ENCODE peak calls at places on chromosomes 4 and X, in six cellular contexts. One of them, this sample, is unnamed.

GRCh38 chrX:41377624-41378023 is 43.7 kb downstream of the DDX3X start:
- DNase-seq in endothelial cell: no peak
- DNase-seq in B cell: no peak
- DNase-seq in tibial nerve: no peak
- DNase-seq in tibial artery: no peak
- DNase-seq in right lobe of liver: no peak
- DNase-seq in this sample: peak; percentile 63

GRCh38 chr4:99144070-99144469 is at the start of gene ADH4:
- DNase-seq in endothelial cell: no peak
- DNase-seq in B cell: no peak
- DNase-seq in tibial nerve: no peak
- DNase-seq in tibial artery: no peak
- DNase-seq in right lobe of liver: peak; percentile 36
- DNase-seq in this sample: no peak

GRCh38 chrX:149521438-149521837 is 16.3 kb upstream of the IDS start:
- DNase-seq in endothelial cell: no peak
- DNase-seq in B cell: no peak
- DNase-seq in tibial nerve: no peak
- DNase-seq in tibial artery: no peak
- DNase-seq in right lobe of liver: no peak
- DNase-seq in this sample: no peak

GRCh38 chrX:97397371-97397770 is 513.7 kb downstream of the RPA4 start:
- DNase-seq in endothelial cell: no peak
- DNase-seq in B cell: no peak
- DNase-seq in tibial nerve: no peak
- DNase-seq in tibial artery: no peak
- DNase-seq in right lobe of liver: no peak
- DNase-seq in this sample: no peak

GRCh38 chr4:61723492-61723891 is 523.4 kb downstream of the ADGRL3 start:
- DNase-seq in endothelial cell: no peak
- DNase-seq in B cell: no peak
- DNase-seq in tibial nerve: no peak
- DNase-seq in tibial artery: no peak
- DNase-seq in right lobe of liver: no peak
- DNase-seq in this sample: no peak

GRCh38 chr4:52876063-52876462 is 13.9 kb downstream of the RASL11B start:
- DNase-seq in endothelial cell: no peak
- DNase-seq in B cell: no peak
- DNase-seq in tibial nerve: no peak
- DNase-seq in tibial artery: no peak
- DNase-seq in right lobe of liver: no peak
- DNase-seq in this sample: no peak

GRCh38 chr4:185471235-185472062 is at the start of gene CCDC110:
- DNase-seq in endothelial cell: peak; percentile 98
- DNase-seq in B cell: peak; percentile 95
- DNase-seq in tibial nerve: peak; percentile 89
- DNase-seq in tibial artery: peak; percentile 92
- DNase-seq in right lobe of liver: peak; percentile 98
- DNase-seq in this sample: peak; percentile 100

GRCh38 chrX:66676413-66676812 is 37.5 kb upstream of the EDA2R start:
- DNase-seq in endothelial cell: no peak
- DNase-seq in B cell: no peak
- DNase-seq in tibial nerve: no peak
- DNase-seq in tibial artery: no peak
- DNase-seq in right lobe of liver: no peak
- DNase-seq in this sample: no peak

GRCh38 chr4:71587995-71588394 is 195.9 kb downstream of the GC start:
- DNase-seq in endothelial cell: no peak
- DNase-seq in B cell: no peak
- DNase-seq in tibial nerve: no peak
- DNase-seq in tibial artery: no peak
- DNase-seq in right lobe of liver: no peak
- DNase-seq in this sample: no peak

GRCh38 chrX:51395807-51396728 is 63.4 kb downstream of the NUDT10 start:
- DNase-seq in endothelial cell: peak; percentile 58
- DNase-seq in B cell: peak; percentile 55
- DNase-seq in tibial nerve: no peak
- DNase-seq in tibial artery: no peak
- DNase-seq in right lobe of liver: peak; percentile 22
- DNase-seq in this sample: no peak

DNA sequence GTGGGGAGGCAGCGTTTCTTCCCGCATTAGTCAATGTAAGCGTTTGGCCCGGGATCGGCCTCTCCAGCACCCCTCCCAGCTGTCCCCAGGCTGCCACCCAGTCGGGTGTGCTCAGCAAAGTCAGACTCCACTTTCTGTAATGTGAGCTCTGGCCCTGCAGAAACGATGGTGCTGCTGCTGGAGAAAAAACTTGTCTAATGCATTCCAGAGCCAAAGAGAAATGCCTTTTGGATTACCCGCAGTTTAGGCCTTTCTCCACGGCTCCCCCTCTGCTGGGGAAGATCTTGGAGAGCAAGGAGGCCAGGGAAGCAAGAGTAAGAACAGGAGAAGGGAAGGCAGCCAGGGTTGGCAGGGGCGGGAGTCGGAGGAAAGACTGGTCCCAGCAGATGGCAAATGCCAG is 55.2 kb downstream of the ELF4 start:
- DNase-seq in endothelial cell: no peak
- DNase-seq in B cell: no peak
- DNase-seq in tibial nerve: no peak
- DNase-seq in tibial artery: peak; percentile 27
- DNase-seq in right lobe of liver: no peak
- DNase-seq in this sample: no peak
- TF ChIP-seq CTCF in endothelial cell: no peak
- TF ChIP-seq CTCF in B cell: no peak
- TF ChIP-seq CTCF in tibial nerve: no peak
- TF ChIP-seq CTCF in tibial artery: no peak
- TF ChIP-seq CTCF in right lobe of liver: no peak
- TF ChIP-seq CTCF in this sample: no peak

GRCh38 chrX:39757971-39758370 is 339.8 kb downstream of the BCOR start:
- DNase-seq in endothelial cell: no peak
- DNase-seq in B cell: no peak
- DNase-seq in tibial nerve: no peak
- DNase-seq in tibial artery: no peak
- DNase-seq in right lobe of liver: no peak
- DNase-seq in this sample: no peak

GRCh38 chrX:39758791-39759525 is 338.8 kb downstream of the BCOR start:
- DNase-seq in endothelial cell: no peak
- DNase-seq in B cell: no peak
- DNase-seq in tibial nerve: no peak
- DNase-seq in tibial artery: no peak
- DNase-seq in right lobe of liver: peak; percentile 59
- DNase-seq in this sample: no peak

GRCh38 chrX:39755152-39756032 is 342.4 kb downstream of the BCOR start:
- DNase-seq in endothelial cell: no peak
- DNase-seq in B cell: no peak
- DNase-seq in tibial nerve: peak; percentile 62
- DNase-seq in tibial artery: peak; percentile 88
- DNase-seq in right lobe of liver: peak; percentile 42
- DNase-seq in this sample: no peak

GRCh38 chrX:39753296-39753996 is 344.3 kb downstream of the BCOR start:
- DNase-seq in endothelial cell: no peak
- DNase-seq in B cell: no peak
- DNase-seq in tibial nerve: no peak
- DNase-seq in tibial artery: no peak
- DNase-seq in right lobe of liver: no peak
- DNase-seq in this sample: no peak

GRCh38 chrX:39756086-39756883 is 341.5 kb downstream of the BCOR start:
- DNase-seq in endothelial cell: no peak
- DNase-seq in B cell: no peak
- DNase-seq in tibial nerve: no peak
- DNase-seq in tibial artery: no peak
- DNase-seq in right lobe of liver: no peak
- DNase-seq in this sample: no peak
- TF ChIP-seq CTCF in endothelial cell: no peak
- TF ChIP-seq CTCF in B cell: no peak
- TF ChIP-seq CTCF in tibial nerve: no peak
- TF ChIP-seq CTCF in tibial artery: no peak
- TF ChIP-seq CTCF in right lobe of liver: no peak
- TF ChIP-seq CTCF in this sample: no peak

GRCh38 chr4:20313237-20314030 is 61.7 kb downstream of the SLIT2 start:
- DNase-seq in endothelial cell: peak; percentile 78
- DNase-seq in B cell: no peak
- DNase-seq in tibial nerve: no peak
- DNase-seq in tibial artery: no peak
- DNase-seq in right lobe of liver: peak; percentile 29
- DNase-seq in this sample: no peak
- TF ChIP-seq CTCF in endothelial cell: peak; percentile 35
- TF ChIP-seq CTCF in B cell: no peak
- TF ChIP-seq CTCF in tibial nerve: no peak
- TF ChIP-seq CTCF in tibial artery: no peak
- TF ChIP-seq CTCF in right lobe of liver: no peak
- TF ChIP-seq CTCF in this sample: no peak

GRCh38 chrX:47226531-47227333 is 6.1 kb upstream of the USP11 start:
- DNase-seq in endothelial cell: no peak
- DNase-seq in B cell: no peak
- DNase-seq in tibial nerve: no peak
- DNase-seq in tibial artery: no peak
- DNase-seq in right lobe of liver: no peak
- DNase-seq in this sample: no peak

GRCh38 chrX:47229427-47229826 is 3.4 kb upstream of the USP11 start:
- DNase-seq in endothelial cell: no peak
- DNase-seq in B cell: no peak
- DNase-seq in tibial nerve: no peak
- DNase-seq in tibial artery: no peak
- DNase-seq in right lobe of liver: no peak
- DNase-seq in this sample: no peak

GRCh38 chrX:47228550-47229270 is 4.1 kb upstream of the USP11 start:
- DNase-seq in endothelial cell: no peak
- DNase-seq in B cell: no peak
- DNase-seq in tibial nerve: no peak
- DNase-seq in tibial artery: no peak
- DNase-seq in right lobe of liver: no peak
- DNase-seq in this sample: no peak

GRCh38 chrX:47226071-47226470 is 6.7 kb upstream of the USP11 start:
- DNase-seq in endothelial cell: no peak
- DNase-seq in B cell: no peak
- DNase-seq in tibial nerve: no peak
- DNase-seq in tibial artery: no peak
- DNase-seq in right lobe of liver: no peak
- DNase-seq in this sample: no peak

DNA sequence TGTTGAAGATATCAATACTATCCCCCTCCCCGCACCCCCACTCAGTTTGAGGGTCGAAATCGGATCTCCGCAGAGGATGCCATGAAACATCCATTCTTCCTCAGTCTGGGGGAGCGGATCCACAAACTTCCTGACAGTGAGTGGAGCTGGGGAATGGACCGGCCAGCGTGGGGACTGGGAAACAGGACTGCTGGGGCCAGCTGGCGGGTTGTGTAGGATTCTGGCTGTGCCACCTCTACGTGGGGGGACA is 5.5 kb upstream of the USP11 start:
- DNase-seq in endothelial cell: no peak
- DNase-seq in B cell: no peak
- DNase-seq in tibial nerve: no peak
- DNase-seq in tibial artery: no peak
- DNase-seq in right lobe of liver: no peak
- DNase-seq in this sample: no peak
- TF ChIP-seq CTCF in endothelial cell: no peak
- TF ChIP-seq CTCF in B cell: no peak
- TF ChIP-seq CTCF in tibial nerve: no peak
- TF ChIP-seq CTCF in tibial artery: no peak
- TF ChIP-seq CTCF in right lobe of liver: no peak
- TF ChIP-seq CTCF in this sample: no peak

DNA sequence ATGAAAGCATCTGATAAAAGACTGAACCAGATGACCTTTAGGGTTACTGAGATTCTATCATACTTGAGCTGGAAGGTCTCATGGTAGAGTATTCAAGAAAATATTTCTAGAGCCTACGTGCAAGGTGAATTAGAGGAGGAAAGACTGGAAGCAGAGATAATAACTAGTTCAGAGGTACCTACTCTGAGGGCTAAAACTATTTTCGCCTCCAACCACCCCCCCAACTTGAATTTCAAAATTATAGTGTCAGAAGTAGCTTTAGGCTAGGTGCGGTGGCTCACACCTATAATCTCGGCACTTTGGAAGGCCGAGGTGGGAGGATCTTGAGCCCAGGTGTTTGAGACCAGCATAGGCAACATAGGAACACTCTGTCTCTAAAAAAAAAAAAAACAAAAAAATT is 30.9 kb downstream of the NLGN3 start:
- DNase-seq in endothelial cell: no peak
- DNase-seq in B cell: no peak
- DNase-seq in tibial nerve: no peak
- DNase-seq in tibial artery: no peak
- DNase-seq in right lobe of liver: no peak
- DNase-seq in this sample: no peak
- TF ChIP-seq CTCF in endothelial cell: no peak
- TF ChIP-seq CTCF in B cell: no peak
- TF ChIP-seq CTCF in tibial nerve: no peak
- TF ChIP-seq CTCF in tibial artery: no peak
- TF ChIP-seq CTCF in right lobe of liver: no peak
- TF ChIP-seq CTCF in this sample: no peak

GRCh38 chrX:13647709-13648212 is 5.2 kb upstream of the TCEANC start:
- DNase-seq in endothelial cell: no peak
- DNase-seq in B cell: no peak
- DNase-seq in tibial nerve: peak; percentile 19
- DNase-seq in tibial artery: peak; percentile 45
- DNase-seq in right lobe of liver: peak; percentile 43
- DNase-seq in this sample: no peak

GRCh38 chrX:13645464-13646153 is 7.3 kb upstream of the TCEANC start:
- DNase-seq in endothelial cell: no peak
- DNase-seq in B cell: no peak
- DNase-seq in tibial nerve: no peak
- DNase-seq in tibial artery: no peak
- DNase-seq in right lobe of liver: no peak
- DNase-seq in this sample: no peak

GRCh38 chrX:13649823-13650222 is 3.1 kb upstream of the TCEANC start:
- DNase-seq in endothelial cell: no peak
- DNase-seq in B cell: no peak
- DNase-seq in tibial nerve: no peak
- DNase-seq in tibial artery: no peak
- DNase-seq in right lobe of liver: no peak
- DNase-seq in this sample: no peak

GRCh38 chrX:13650318-13650717 is 2.6 kb upstream of the TCEANC start:
- DNase-seq in endothelial cell: no peak
- DNase-seq in B cell: no peak
- DNase-seq in tibial nerve: no peak
- DNase-seq in tibial artery: no peak
- DNase-seq in right lobe of liver: no peak
- DNase-seq in this sample: no peak

GRCh38 chrX:13646154-13646549 is 6.8 kb upstream of the TCEANC start:
- DNase-seq in endothelial cell: peak; percentile 50
- DNase-seq in B cell: no peak
- DNase-seq in tibial nerve: peak; percentile 70
- DNase-seq in tibial artery: peak; percentile 58
- DNase-seq in right lobe of liver: peak; percentile 61
- DNase-seq in this sample: peak; percentile 35
- TF ChIP-seq CTCF in endothelial cell: no peak
- TF ChIP-seq CTCF in B cell: peak; percentile 21
- TF ChIP-seq CTCF in tibial nerve: peak; percentile 57
- TF ChIP-seq CTCF in tibial artery: peak; percentile 59
- TF ChIP-seq CTCF in right lobe of liver: peak; percentile 49
- TF ChIP-seq CTCF in this sample: peak; percentile 76

This sample was measured in GM13976.